ENCODE peak calls at places on chromosomes 11 and 22, in five cellular contexts. N is colonic mucosa, J is mammary epithelial cell, H is pancreas, B is fibroblast of villous mesenchyme. R is an unnamed sample.
A peak's percentile ranks its signal among the peaks of the same experiment; 100 is the strongest.

GRCh38 chr11:27830206-27830605 is 130.0 kb upstream of the BDNF start:
- DNase-seq in B (no peak), H (no peak), N (no peak), J (no peak), R (no peak)

GRCh38 chr22:23638611-23639010 is 6.5 kb upstream of the DRICH1 start:
- DNase-seq in N (no peak), J (no peak), B (no peak), H (no peak), R (no peak)

GRCh38 chr11:110076388-110076965 is 16.7 kb upstream of the ZC3H12C start:
- DNase-seq in J (peak; percentile 81), N (peak; percentile 78), H (no peak), B (peak; percentile 54), R (no peak)

GRCh38 chr11:3223932-3224729 is 5.5 kb upstream of the MRGPRG start:
- DNase-seq in H (no peak), J (no peak), N (no peak), B (no peak), R (no peak)

GRCh38 chr22:23210428-23211170 is 30.3 kb downstream of the BCR start:
- DNase-seq in N (no peak), H (no peak), J (no peak), B (no peak), R (no peak)

GRCh38 chr22:45344339-45344738 is 34.6 kb downstream of the FAM118A start:
- DNase-seq in J (no peak), B (peak; percentile 23), N (no peak), H (no peak), R (no peak)

GRCh38 chr11:72238040-72238450 is 5.9 kb downstream of the PHOX2A start:
- DNase-seq in B (peak; percentile 62), H (peak; percentile 52), N (peak; percentile 70), J (peak; percentile 19), R (peak; percentile 68)

GRCh38 chr11:68437927-68438657 is 22.5 kb upstream of the PPP6R3 start:
- DNase-seq in H (no peak), N (no peak), B (no peak), J (no peak), R (no peak)

GRCh38 chr22:20025401-20026203 is 4.7 kb downstream of the TANGO2 start:
- DNase-seq in N (no peak), B (no peak), H (no peak), J (no peak), R (no peak)

GRCh38 chr11:16856022-16856471 is 117.6 kb downstream of the C11orf58 start:
- DNase-seq in N (no peak), B (no peak), J (no peak), H (no peak), R (no peak)

GRCh38 chr11:16857186-16857585 is 118.7 kb downstream of the C11orf58 start:
- DNase-seq in N (no peak), J (no peak), B (no peak), H (no peak), R (no peak)

GRCh38 chr11:16853859-16854258 is 115.4 kb downstream of the C11orf58 start:
- DNase-seq in B (no peak), N (no peak), H (no peak), J (no peak), R (no peak)

GRCh38 chr11:16853266-16853665 is 114.8 kb downstream of the C11orf58 start:
- DNase-seq in N (no peak), H (no peak), B (no peak), J (no peak), R (no peak)
- H3K4me3 ChIP-seq in N (no peak overlapping the region), H (no peak overlapping the region), B (no peak overlapping the region), J (no peak overlapping the region), R (no peak overlapping the region)

GRCh38 chr11:112223754-112224532 is 2.3 kb upstream of the PTS start:
- DNase-seq in N (no peak), B (no peak), J (no peak), H (no peak), R (no peak)

GRCh38 chr11:112225753-112226061 is 521 bp upstream of the PTS start:
- DNase-seq in N (peak; percentile 69), B (peak; percentile 88), J (no peak), H (no peak), R (peak; percentile 90)

GRCh38 chr11:112221263-112221835 is 4.9 kb upstream of the PTS start:
- DNase-seq in B (no peak), J (no peak), H (no peak), N (no peak), R (no peak)

GRCh38 chr11:112222303-112222702 is 3.9 kb upstream of the PTS start:
- DNase-seq in H (no peak), N (no peak), J (no peak), B (no peak), R (no peak)

GRCh38 chr11:112223125-112223524 is 3.1 kb upstream of the PTS start:
- DNase-seq in J (peak; percentile 62), B (no peak), H (no peak), N (no peak), R (no peak)
- H3K4me3 ChIP-seq in J (no peak overlapping the region), B (no peak overlapping the region), H (no peak overlapping the region), N (no peak overlapping the region), R (no peak overlapping the region)

GRCh38 chr11:1158681-1159525 is 1.1 kb downstream of the MUC5AC start:
- DNase-seq in J (no peak), N (no peak), H (no peak), B (no peak), R (no peak)
- H3K4me3 ChIP-seq in J (no peak overlapping the region), N (no peak overlapping the region), H (no peak overlapping the region), B (no peak overlapping the region), R (no peak overlapping the region)

GRCh38 chr11:128823751-128824150 is 43.3 kb downstream of the KCNJ1 start:
- DNase-seq in H (no peak), B (no peak), N (no peak), J (no peak), R (no peak)
- H3K4me3 ChIP-seq in H (peak overlapping the region; percentile 23), B (no peak overlapping the region), N (no peak overlapping the region), J (no peak overlapping the region), R (no peak overlapping the region)

GRCh38 chr22:21865041-21865440 is 2.4 kb downstream of the MAPK1 start:
- DNase-seq in H (no peak), N (peak; percentile 32), B (peak; percentile 74), J (peak; percentile 78), R (peak; percentile 87)
- H3K4me3 ChIP-seq in H (peak overlapping the region; percentile 94), N (no peak overlapping the region), B (no peak overlapping the region), J (no peak overlapping the region), R (peak overlapping the region; percentile 97)